ENCODE peak calls at places on chromosomes 13 and 19, in seven cellular contexts. B is K562, T is H1, J is HCT116, U is HepG2, W is SK-N-SH, P is GM12878. M is an unnamed sample.

GRCh38 chr19:54162241-54162805 is 2.8 kb upstream of the LENG1 start:
- DNase-seq in B (peak), T (no peak), J (peak), U (no peak), W (peak), P (no peak), M (no peak)

GRCh38 chr13:65724261-65724660 is 1505.9 kb downstream of the PCDH9 start:
- DNase-seq in B (no peak), T (no peak), J (no peak), U (no peak), W (no peak), P (no peak), M (no peak)

GRCh38 chr13:20553309-20553708 is 13.6 kb upstream of the IFT88 start:
- DNase-seq in B (no peak), T (no peak), J (no peak), U (peak), W (no peak), P (no peak), M (no peak)

GRCh38 chr13:112849500-112849899 is 119.5 kb upstream of the MCF2L start:
- DNase-seq in B (no peak), T (no peak), J (no peak), U (peak), W (peak), P (no peak), M (peak)

GRCh38 chr19:19433666-19434213 is 28.3 kb downstream of the GATAD2A start:
- DNase-seq in B (no peak), T (no peak), J (no peak), U (no peak), W (no peak), P (no peak), M (no peak)

GRCh38 chr19:12720851-12721655 is 2.7 kb downstream of the TNPO2 start:
- DNase-seq in B (peak), T (no peak), J (no peak), U (no peak), W (peak), P (no peak), M (no peak)

GRCh38 chr19:36152061-36152885 is at the start of gene COX7A1:
- DNase-seq in B (no peak), T (no peak), J (no peak), U (no peak), W (no peak), P (no peak), M (no peak)

GRCh38 chr19:47631681-47632446 is 22.9 kb downstream of the BICRA start:
- DNase-seq in B (no peak), T (no peak), J (no peak), U (no peak), W (no peak), P (no peak), M (no peak)

GRCh38 chr13:45055902-45056648 is 64.2 kb upstream of the GTF2F2 start:
- DNase-seq in B (peak), T (no peak), J (peak), U (no peak), W (no peak), P (no peak), M (no peak)

GRCh38 chr19:49415102-49415809 is 8.0 kb downstream of the PTH2 start:
- DNase-seq in B (no peak), T (no peak), J (no peak), U (no peak), W (no peak), P (peak), M (no peak)

GRCh38 chr13:114248011-114248410 is 13.3 kb downstream of the CDC16 start:
- DNase-seq in B (no peak), T (no peak), J (no peak), U (no peak), W (no peak), P (no peak), M (no peak)

GRCh38 chr19:6588508-6589345 is 2.2 kb downstream of the CD70 start:
- DNase-seq in B (no peak), T (no peak), J (no peak), U (no peak), W (no peak), P (no peak), M (no peak)

GRCh38 chr19:33407140-33407551 is 33.6 kb downstream of the CEBPG start:
- DNase-seq in B (no peak), T (no peak), J (no peak), U (no peak), W (no peak), P (no peak), M (no peak)

GRCh38 chr13:39417131-39417530 is 185.9 kb downstream of the LHFPL6 start:
- DNase-seq in B (no peak), T (no peak), J (no peak), U (no peak), W (peak), P (no peak), M (no peak)

GRCh38 chr13:45717324-45717723 is 15.2 kb downstream of the CBY2 start:
- DNase-seq in B (no peak), T (no peak), J (no peak), U (no peak), W (no peak), P (no peak), M (no peak)

GRCh38 chr13:103178986-103179695 is 112.9 kb upstream of the SLC10A2 start:
- DNase-seq in B (no peak), T (no peak), J (no peak), U (no peak), W (no peak), P (peak), M (no peak)

GRCh38 chr19:4548238-4548584 is 8.4 kb upstream of the LRG1 start:
- DNase-seq in B (no peak), T (no peak), J (no peak), U (no peak), W (peak), P (no peak), M (no peak)

GRCh38 chr19:4543856-4544647 is 4.2 kb upstream of the LRG1 start:
- DNase-seq in B (no peak), T (no peak), J (no peak), U (no peak), W (no peak), P (no peak), M (no peak)

GRCh38 chr19:4550479-4551050 is 8.9 kb downstream of the SEMA6B start:
- DNase-seq in B (no peak), T (no peak), J (no peak), U (no peak), W (no peak), P (no peak), M (no peak)

GRCh38 chr19:4550018-4550417 is 9.5 kb downstream of the SEMA6B start:
- DNase-seq in B (no peak), T (no peak), J (no peak), U (no peak), W (no peak), P (no peak), M (no peak)

DNA sequence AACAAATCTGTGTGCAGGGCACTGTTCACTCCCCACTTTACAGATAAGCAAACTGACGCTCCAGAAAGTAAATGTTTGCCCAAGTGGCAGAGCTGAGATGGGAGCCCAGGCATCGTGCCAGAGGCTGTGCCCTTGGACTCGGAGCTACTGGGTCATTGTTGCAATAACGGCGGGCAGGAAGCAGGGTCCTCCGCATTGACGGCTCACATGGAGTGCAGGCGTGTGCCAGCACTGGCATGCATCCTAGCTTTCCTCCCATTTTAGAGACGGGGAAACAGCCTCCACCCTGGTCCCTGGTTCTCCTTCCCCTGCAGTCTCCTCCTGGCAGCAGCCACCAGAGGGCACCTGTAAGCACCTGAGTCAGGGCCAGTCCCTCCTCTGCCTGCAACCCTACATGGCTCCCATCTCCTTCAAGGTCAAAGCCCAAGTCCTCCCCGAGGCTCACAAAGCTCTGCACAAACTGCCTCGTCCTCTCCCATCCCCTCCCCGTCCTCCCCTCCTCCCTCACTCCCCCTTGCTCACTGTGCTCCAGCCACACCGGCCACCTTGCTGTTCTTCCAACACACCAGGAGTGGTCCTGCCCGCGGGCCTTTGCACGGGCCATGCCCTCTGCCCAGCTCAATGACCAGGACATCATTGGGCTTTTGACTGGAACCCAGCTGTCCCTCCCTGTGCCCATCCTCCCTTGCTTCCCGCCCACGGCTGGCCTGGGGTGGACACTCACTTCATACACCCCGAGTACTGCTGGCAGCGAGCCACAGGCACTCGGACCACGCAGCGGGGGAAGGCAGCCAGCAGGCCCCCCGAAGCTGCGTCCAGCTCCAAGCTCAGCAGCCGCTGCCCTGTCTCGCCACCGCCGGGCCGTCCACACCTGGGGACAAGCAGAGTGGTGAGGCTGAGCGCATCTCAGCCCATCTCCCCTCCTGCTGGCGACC is 7.7 kb upstream of the LRG1 start:
- DNase-seq in B (no peak), T (no peak), J (no peak), U (no peak), W (peak), P (no peak), M (no peak)
- TF ChIP-seq JUND in B (no peak), T (no peak), J (no peak), U (no peak), W (no peak), P (no peak), M (no peak)

DNA sequence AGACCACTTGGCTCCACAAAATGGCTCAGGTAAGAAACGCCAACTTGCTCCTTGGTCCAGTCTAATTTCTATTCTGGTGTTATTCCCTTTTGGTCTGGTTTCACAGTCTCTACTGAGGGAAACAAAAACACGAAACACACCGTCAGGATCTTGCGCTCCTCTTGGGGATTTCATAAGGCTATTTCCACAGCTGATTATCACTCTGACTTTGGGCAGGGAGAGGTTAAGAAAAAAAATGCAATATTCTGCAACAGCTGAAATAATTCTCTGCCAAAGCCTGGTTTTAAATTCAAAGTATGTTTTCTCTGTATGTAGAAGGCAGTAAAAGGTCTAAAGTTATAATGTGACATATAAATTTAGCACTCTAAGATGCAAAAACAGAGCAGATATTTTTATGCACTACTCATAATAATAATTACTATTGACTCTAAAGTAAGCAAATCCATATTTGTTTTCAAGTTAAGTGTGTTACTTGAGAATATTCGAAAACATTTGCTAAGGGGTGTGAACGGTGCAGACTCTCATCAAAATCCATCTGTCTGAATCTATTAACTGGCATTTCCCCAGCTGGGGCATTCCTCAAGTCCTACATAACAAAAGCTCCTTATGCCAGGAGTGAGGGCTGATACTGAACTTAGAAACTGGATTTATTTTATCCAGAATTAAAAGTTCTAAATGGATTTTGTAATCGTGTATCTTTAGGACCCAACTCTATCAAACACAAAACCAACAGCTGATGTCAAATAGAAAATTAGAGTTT is 38.4 kb upstream of the STARD13 start:
- DNase-seq in B (no peak), T (no peak), J (no peak), U (no peak), W (no peak), P (no peak), M (no peak)
- TF ChIP-seq JUND in B (no peak), T (no peak), J (no peak), U (no peak), W (no peak), P (no peak), M (no peak)

GRCh38 chr19:11576186-11576585 is 1.3 kb downstream of the ACP5 start:
- DNase-seq in B (no peak), T (no peak), J (no peak), U (no peak), W (no peak), P (no peak), M (no peak)

GRCh38 chr19:11577451-11578341 is at the start of gene ACP5:
- DNase-seq in B (no peak), T (no peak), J (no peak), U (no peak), W (peak), P (no peak), M (no peak)

GRCh38 chr19:11578342-11579142 is 1.1 kb upstream of the ACP5 start:
- DNase-seq in B (peak), T (no peak), J (no peak), U (peak), W (peak), P (no peak), M (no peak)

GRCh38 chr19:11580665-11581418 is 3.4 kb upstream of the ACP5 start:
- DNase-seq in B (no peak), T (no peak), J (no peak), U (no peak), W (no peak), P (no peak), M (peak)

DNA sequence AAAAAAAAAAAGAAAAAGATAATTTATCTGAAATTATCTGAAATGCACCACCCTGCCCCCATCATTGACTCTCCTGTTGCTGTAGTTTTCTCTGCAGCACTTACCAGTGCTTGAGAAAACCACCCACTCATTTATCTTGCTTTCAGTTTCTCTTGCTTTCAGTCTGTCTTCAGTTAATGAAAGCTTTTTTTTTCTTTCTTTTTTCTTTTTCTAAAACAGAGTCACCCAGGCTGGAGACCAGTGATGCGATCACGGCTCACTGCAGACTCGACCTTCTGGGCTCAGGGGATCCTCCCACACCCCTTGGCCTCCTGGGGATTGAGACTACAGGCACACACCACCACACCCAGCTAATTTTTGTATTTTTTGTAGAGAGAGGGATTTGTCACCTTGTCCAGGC is 4.3 kb upstream of the ACP5 start:
- DNase-seq in B (peak), T (no peak), J (no peak), U (no peak), W (no peak), P (peak), M (no peak)
- TF ChIP-seq JUND in B (no peak), T (no peak), J (no peak), U (no peak), W (no peak), P (no peak), M (no peak)

GRCh38 chr13:28743045-28743444 is 24.3 kb upstream of the SLC46A3 start:
- DNase-seq in B (no peak), T (no peak), J (no peak), U (no peak), W (no peak), P (no peak), M (no peak)

GRCh38 chr13:28746289-28746612 is 27.5 kb upstream of the SLC46A3 start:
- DNase-seq in B (no peak), T (no peak), J (no peak), U (no peak), W (no peak), P (no peak), M (no peak)

GRCh38 chr13:28744656-28745055 is 25.9 kb upstream of the SLC46A3 start:
- DNase-seq in B (no peak), T (no peak), J (no peak), U (no peak), W (no peak), P (no peak), M (no peak)

GRCh38 chr13:28743499-28744083 is 24.8 kb upstream of the SLC46A3 start:
- DNase-seq in B (no peak), T (no peak), J (no peak), U (no peak), W (no peak), P (no peak), M (no peak)

GRCh38 chr13:28744091-28744536 is 25.3 kb upstream of the SLC46A3 start:
- DNase-seq in B (peak), T (no peak), J (no peak), U (no peak), W (no peak), P (no peak), M (no peak)
- TF ChIP-seq JUND in B (peak), T (peak), J (no peak), U (no peak), W (no peak), P (no peak), M (no peak)

GRCh38 chr13:98447881-98448641 is 128.8 kb downstream of the STK24 start:
- DNase-seq in B (no peak), T (no peak), J (peak), U (no peak), W (peak), P (no peak), M (no peak)
- TF ChIP-seq JUND in B (no peak), T (no peak), J (no peak), U (no peak), W (no peak), P (no peak), M (no peak)

GRCh38 chr13:74755065-74755464 is 620.9 kb upstream of the KLF12 start:
- DNase-seq in B (no peak), T (no peak), J (no peak), U (no peak), W (no peak), P (no peak), M (no peak)

GRCh38 chr13:74747186-74747955 is 613.2 kb upstream of the KLF12 start:
- DNase-seq in B (no peak), T (no peak), J (no peak), U (no peak), W (no peak), P (no peak), M (no peak)

GRCh38 chr13:74751739-74752138 is 617.5 kb upstream of the KLF12 start:
- DNase-seq in B (no peak), T (no peak), J (no peak), U (no peak), W (peak), P (no peak), M (no peak)
- TF ChIP-seq JUND in B (no peak), T (no peak), J (no peak), U (no peak), W (no peak), P (no peak), M (no peak)

M was measured in T47D.